ENCODE peak calls at places on chromosome 15, in nine cellular contexts. Y is suprapubic skin; R is adrenal gland; S is cardiac muscle cell; Q is choroid plexus epithelial cell; M is mucosa of descending colon; P is CD8-positive, alpha-beta memory T cell; T is uterus; U is neural progenitor cell. L is an unnamed sample.

GRCh38 chr15:77821188-77821958 is 188.7 kb upstream of the LINGO1 start:
- DNase-seq in Y (no peak), T (no peak), Q (peak), P (no peak), R (peak), U (peak), S (peak), M (peak), L (peak)

GRCh38 chr15:22936577-22937472 is 43.3 kb downstream of the CYFIP1 start:
- DNase-seq in Y (no peak), S (no peak), M (no peak), U (no peak), R (no peak), P (no peak), T (no peak), Q (no peak), L (no peak)

GRCh38 chr15:70801111-70801510 is 37.8 kb upstream of the UACA start:
- DNase-seq in P (no peak), Y (no peak), Q (peak), S (no peak), R (no peak), U (no peak), M (no peak), T (no peak), L (no peak)

GRCh38 chr15:77782691-77783090 is 150.0 kb upstream of the LINGO1 start:
- DNase-seq in Y (no peak), M (no peak), U (peak), Q (no peak), T (no peak), R (no peak), P (no peak), S (no peak), L (no peak)

GRCh38 chr15:26848498-26848897 is 18.4 kb upstream of the GABRA5 start:
- DNase-seq in R (no peak), Y (no peak), S (no peak), M (no peak), Q (no peak), P (no peak), T (no peak), U (no peak), L (no peak)

GRCh38 chr15:73717206-73717605 is 33.0 kb downstream of the CD276 start:
- DNase-seq in T (no peak), Q (no peak), R (no peak), P (no peak), M (peak), S (no peak), U (no peak), Y (no peak), L (no peak)

GRCh38 chr15:84661001-84661400 is 3.0 kb upstream of the NMB start:
- DNase-seq in R (no peak), M (no peak), P (no peak), T (no peak), Q (no peak), U (no peak), Y (no peak), S (no peak), L (no peak)

GRCh38 chr15:62287066-62287857 is 122.2 kb upstream of the C2CD4B start:
- DNase-seq in R (no peak), M (no peak), Q (peak), Y (no peak), S (no peak), P (no peak), U (no peak), T (no peak), L (no peak)

GRCh38 chr15:57566840-57567239 is 24.9 kb upstream of the MYZAP start:
- DNase-seq in Y (no peak), P (no peak), U (no peak), Q (no peak), S (no peak), R (no peak), M (peak), T (no peak), L (peak)

GRCh38 chr15:79329186-79329611 is 18.3 kb downstream of the TMED3 start:
- DNase-seq in M (no peak), S (no peak), U (no peak), R (no peak), T (no peak), Y (no peak), P (no peak), Q (peak), L (no peak)

GRCh38 chr15:73936181-73936580 is 9.9 kb downstream of the LOXL1 start:
- DNase-seq in T (no peak), Y (no peak), U (peak), Q (peak), M (no peak), S (no peak), R (no peak), P (no peak), L (peak)

GRCh38 chr15:29518442-29518841 is 248.8 kb upstream of the NSMCE3 start:
- DNase-seq in U (no peak), S (no peak), Q (no peak), Y (no peak), M (no peak), R (peak), P (no peak), T (no peak), L (peak)

GRCh38 chr15:84603630-84604379 is 3.0 kb downstream of the ZSCAN2 start:
- DNase-seq in M (no peak), R (no peak), Q (no peak), P (no peak), T (no peak), U (no peak), S (no peak), Y (no peak), L (no peak)

GRCh38 chr15:82621970-82622369 is 25.2 kb downstream of the CPEB1 start:
- DNase-seq in S (no peak), R (no peak), Q (no peak), U (peak), Y (no peak), P (no peak), T (no peak), M (no peak), L (no peak)

GRCh38 chr15:45858491-45858890 is 223.7 kb downstream of the SQOR start:
- DNase-seq in M (no peak), R (no peak), Q (no peak), T (no peak), S (no peak), P (no peak), U (no peak), Y (no peak), L (no peak)

GRCh38 chr15:65655026-65655425 is 33.3 kb downstream of the SLC24A1 start:
- DNase-seq in T (no peak), Y (no peak), U (no peak), Q (peak), S (no peak), M (no peak), R (no peak), P (no peak), L (no peak)

GRCh38 chr15:77822631-77823230 is 190.0 kb upstream of the LINGO1 start:
- DNase-seq in S (peak), M (no peak), R (no peak), Q (no peak), P (no peak), U (no peak), Y (no peak), T (no peak), L (no peak)

GRCh38 chr15:83323296-83323711 is 38.8 kb upstream of the BNC1 start:
- DNase-seq in P (no peak), M (no peak), T (no peak), R (no peak), U (no peak), Y (no peak), Q (peak), S (no peak), L (peak)

GRCh38 chr15:76903251-76903681 is 1.9 kb downstream of the SCAPER start:
- DNase-seq in R (no peak), Y (no peak), Q (peak), P (peak), S (peak), M (no peak), U (peak), T (no peak), L (no peak)

DNA sequence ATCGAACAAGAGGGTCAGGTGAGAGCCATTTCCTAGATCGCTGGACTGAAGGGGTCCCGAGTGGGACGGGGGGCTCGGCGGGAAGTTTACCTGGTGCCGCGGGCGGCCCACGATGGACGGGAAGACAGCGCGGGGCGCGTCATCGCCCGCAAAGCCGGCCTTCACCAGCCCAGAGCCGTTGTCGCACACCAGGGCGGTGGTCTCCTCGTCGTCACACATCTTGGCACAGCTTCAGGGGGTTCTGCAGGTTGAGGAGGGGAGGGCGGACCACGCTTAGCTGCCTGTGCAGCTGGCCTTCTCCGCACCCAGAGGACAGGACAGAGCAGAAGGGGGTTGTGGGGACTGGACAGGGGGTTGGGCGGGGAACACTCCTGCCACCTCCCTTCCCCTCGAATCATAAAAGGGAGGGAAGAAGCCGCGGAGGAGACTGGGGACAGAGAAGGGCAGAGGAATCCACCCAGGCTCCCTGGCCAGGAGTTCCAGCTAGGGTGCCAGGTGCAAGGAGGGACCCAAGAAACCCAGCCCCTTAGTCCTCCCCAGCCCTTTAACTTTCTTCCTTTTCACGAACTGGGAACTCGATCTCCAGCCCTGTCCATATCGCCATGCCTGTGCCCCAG is 651 bp downstream of the ACTC1 start:
- DNase-seq in Y (no peak), P (no peak), U (no peak), M (no peak), T (no peak), Q (no peak), S (no peak), R (no peak), L (no peak)
- H3K4me3 ChIP-seq in Y (peak), P (no peak), U (peak), M (no peak), T (no peak), Q (no peak), S (peak), R (no peak), L (no peak)

GRCh38 chr15:31516874-31517273 is 190.2 kb downstream of the KLF13 start:
- DNase-seq in T (no peak), U (no peak), S (no peak), P (no peak), R (no peak), Y (no peak), Q (no peak), M (no peak), L (no peak)

GRCh38 chr15:31513178-31513577 is 186.5 kb downstream of the KLF13 start:
- DNase-seq in T (no peak), U (no peak), Y (no peak), Q (no peak), R (no peak), M (no peak), P (no peak), S (no peak), L (no peak)

GRCh38 chr15:31522056-31522455 is 195.4 kb downstream of the KLF13 start:
- DNase-seq in Q (no peak), P (no peak), T (no peak), R (no peak), S (no peak), Y (no peak), U (no peak), M (no peak), L (no peak)

GRCh38 chr15:31516459-31516858 is 189.8 kb downstream of the KLF13 start:
- DNase-seq in P (no peak), R (no peak), U (no peak), T (no peak), Q (no peak), M (no peak), S (no peak), Y (no peak), L (no peak)

DNA sequence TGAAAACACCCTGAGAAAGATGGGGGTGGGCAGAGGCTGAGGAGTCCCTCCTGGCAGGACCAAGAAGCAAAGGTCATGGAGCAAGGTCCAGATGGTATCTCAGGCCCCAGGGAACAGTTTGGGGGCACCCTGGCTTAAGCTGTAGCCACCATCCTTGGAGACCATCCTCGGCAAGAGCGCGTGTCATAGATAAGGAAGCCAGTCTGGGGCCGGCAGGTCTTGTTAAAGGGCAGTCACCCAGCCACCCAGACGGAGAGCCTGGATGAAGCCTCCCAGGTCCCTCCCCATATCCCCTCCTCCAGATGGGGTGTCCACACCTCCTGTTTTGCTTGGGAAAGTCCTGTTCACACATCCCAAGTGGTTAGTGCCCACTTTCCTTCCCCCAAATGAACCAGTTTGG is 191.1 kb downstream of the KLF13 start:
- DNase-seq in M (no peak), P (no peak), S (no peak), R (no peak), U (no peak), Y (no peak), Q (no peak), T (no peak), L (no peak)
- H3K4me3 ChIP-seq in M (no peak), P (no peak), S (no peak), R (no peak), U (no peak), Y (no peak), Q (no peak), T (no peak), L (no peak)

DNA sequence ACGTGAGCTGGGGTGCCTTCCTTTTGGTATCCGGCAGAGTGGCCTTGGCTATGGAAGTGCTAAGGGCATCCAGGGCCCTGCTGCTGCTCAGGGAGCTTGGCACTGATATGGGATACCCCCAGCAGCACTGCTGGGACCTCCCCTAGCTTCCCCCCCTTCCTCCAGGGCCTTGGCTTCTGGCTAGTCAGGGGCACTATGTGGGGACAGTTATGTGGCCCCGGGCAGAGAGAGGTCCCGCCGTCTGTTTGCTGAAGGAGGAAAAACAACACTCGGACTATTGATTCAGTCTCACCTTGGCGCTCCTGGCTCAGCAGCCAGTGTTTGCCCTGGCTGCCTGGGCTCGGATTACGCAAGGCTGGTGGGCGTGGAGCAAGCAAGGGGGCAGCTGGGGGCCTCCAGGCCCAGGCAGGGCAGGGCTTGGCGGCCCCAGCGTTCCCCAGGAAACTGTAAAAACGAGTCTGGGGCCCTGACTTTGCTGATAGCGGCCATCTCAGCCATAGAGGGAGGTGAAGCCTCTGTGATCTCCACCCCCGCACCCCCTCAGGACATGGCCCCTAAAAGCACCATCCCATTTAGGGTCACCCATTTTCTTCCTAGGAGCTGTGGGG is 5.7 kb downstream of the FURIN start:
- DNase-seq in T (no peak), Q (peak), R (no peak), M (no peak), P (no peak), Y (peak), S (peak), U (peak), L (peak)
- H3K4me3 ChIP-seq in T (no peak), Q (peak), R (no peak), M (no peak), P (no peak), Y (peak), S (no peak), U (no peak), L (no peak)

DNA sequence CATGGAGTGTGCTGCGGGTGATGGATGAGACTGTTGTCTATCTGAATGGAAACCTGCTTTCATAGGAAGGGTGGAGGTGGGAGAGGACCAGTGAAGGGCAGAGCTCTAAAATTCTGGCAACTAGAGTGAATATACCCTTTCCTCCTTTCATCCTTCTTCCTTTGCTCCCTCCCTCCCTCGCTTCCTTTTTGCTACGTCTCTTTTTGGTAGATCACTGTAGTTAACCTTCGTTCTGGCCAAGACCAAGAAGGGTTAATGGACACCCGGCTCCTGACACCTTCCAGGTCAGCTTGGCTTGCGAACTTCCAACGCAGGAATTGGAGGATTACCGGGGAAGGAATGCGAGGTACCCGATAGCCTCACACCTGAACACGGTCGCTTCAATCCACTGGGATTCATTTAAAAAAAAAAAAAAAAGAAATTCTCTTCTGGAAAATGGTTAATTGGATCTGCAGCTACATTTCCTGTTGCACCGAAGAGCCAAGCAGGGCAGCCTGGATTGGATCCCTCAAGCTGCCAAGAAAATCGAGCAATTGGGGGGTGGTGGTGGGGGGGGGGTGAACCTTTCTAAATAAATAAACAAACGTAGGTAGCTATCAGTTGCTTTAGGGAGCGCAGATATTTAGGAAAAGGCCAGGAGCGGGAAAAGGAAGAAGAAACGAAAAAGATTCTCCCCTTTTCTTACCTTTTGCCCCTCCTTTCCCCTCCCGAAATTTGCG is 9.6 kb upstream of the NR2F2 start:
- DNase-seq in U (peak), Q (peak), P (no peak), Y (no peak), T (no peak), R (no peak), S (no peak), M (no peak), L (no peak)
- H3K4me3 ChIP-seq in U (peak), Q (peak), P (no peak), Y (peak), T (peak), R (no peak), S (no peak), M (no peak), L (no peak)

DNA sequence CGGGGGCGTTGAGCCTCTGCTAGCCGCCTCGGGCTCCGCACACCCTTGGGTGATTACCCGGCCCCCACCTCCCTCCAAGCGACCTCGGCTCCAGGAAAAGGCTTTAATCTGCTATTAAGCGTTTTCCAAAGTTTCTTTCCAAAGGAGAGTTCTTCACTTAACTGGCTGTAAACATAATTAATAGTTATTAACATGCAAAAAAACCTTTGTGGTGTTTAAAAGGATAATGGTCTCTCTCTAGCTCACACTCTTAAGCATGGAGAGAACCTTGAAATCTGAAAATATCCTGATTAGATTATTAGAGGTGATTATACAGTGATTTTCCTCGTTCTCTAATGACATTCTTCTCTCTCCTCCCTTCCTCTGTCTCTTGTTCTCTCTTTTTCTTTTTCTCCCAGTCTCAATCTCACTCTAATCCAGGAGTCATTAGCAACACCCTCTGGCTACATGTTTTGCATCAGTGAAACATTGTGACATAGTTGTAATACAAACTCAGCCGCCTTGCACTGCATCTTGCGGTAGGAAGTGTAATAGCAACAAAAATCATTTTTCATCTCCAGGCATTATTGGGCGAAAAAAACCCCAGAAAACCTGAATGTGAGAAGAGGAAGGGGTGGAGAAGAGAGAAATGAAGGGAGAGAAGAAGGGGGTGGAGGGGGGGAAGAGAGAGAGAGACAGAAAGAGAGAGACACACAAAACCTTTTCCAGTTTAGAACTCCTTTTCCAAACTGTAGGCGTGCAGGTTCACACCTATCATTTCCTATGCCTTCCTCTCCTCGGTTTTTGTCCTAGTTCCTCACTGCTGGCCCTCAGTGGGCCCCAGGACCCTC is 24.4 kb downstream of the NR2F2 start:
- DNase-seq in S (no peak), U (peak), M (no peak), P (no peak), Q (peak), Y (no peak), R (peak), T (no peak), L (no peak)
- H3K4me3 ChIP-seq in S (peak), U (peak), M (peak), P (no peak), Q (peak), Y (peak), R (peak), T (peak), L (no peak)

DNA sequence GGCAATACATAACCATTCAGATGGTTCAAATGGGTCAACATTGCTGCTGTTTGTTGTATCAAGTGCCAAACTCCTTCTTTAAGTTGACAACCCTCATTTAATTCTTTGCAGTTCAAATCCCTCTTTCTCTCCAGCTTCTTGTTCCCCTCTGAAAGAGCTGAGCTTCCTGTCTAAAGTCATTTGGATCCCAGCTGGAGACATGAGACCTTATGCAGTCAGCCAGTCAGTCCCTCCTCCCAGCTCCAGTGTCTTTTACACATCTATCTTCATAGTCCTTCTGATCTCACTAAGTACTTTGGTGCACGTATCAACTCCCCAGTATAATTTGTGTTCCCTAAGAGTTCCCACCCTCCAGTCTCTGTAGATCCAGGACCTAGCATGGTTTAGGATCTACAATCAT is 103.0 kb upstream of the SEMA6D start:
- DNase-seq in S (no peak), P (no peak), Y (no peak), T (no peak), U (peak), R (no peak), M (no peak), Q (no peak), L (no peak)
- H3K4me3 ChIP-seq in S (no peak), P (no peak), Y (no peak), T (no peak), U (no peak), R (no peak), M (no peak), Q (no peak), L (no peak)

GRCh38 chr15:100879461-100880138 is at the start of gene ALDH1A3:
- DNase-seq in M (no peak), S (peak), T (peak), R (no peak), Q (peak), P (no peak), Y (peak), U (peak), L (peak)

GRCh38 chr15:100879046-100879445 is 585 bp upstream of the ALDH1A3 start:
- DNase-seq in Y (peak), Q (peak), U (peak), S (peak), T (no peak), R (no peak), P (no peak), M (no peak), L (peak)

GRCh38 chr15:100881573-100882336 is 2.1 kb downstream of the ALDH1A3 start:
- DNase-seq in P (no peak), M (no peak), Q (no peak), Y (peak), T (no peak), U (no peak), R (no peak), S (no peak), L (no peak)

GRCh38 chr15:100880139-100880896 is 687 bp downstream of the ALDH1A3 start:
- DNase-seq in Q (peak), P (no peak), S (no peak), T (no peak), Y (peak), U (peak), M (no peak), R (no peak), L (no peak)

GRCh38 chr15:100880897-100881242 is 1.2 kb downstream of the ALDH1A3 start:
- DNase-seq in R (no peak), S (no peak), P (no peak), Y (no peak), M (no peak), Q (no peak), T (no peak), U (peak), L (no peak)
- H3K4me3 ChIP-seq in R (no peak), S (no peak), P (no peak), Y (peak), M (no peak), Q (no peak), T (no peak), U (peak), L (no peak)